ENCODE peak calls at places on chromosomes 16 and 17, in eight cellular contexts. B, X, Q, F, J, U, S and I are unnamed samples. For H3K9me3, the result is how much of the 10 kb centered on the place peaks cover.

GRCh38 chr16:87156195-87156594 is 161.0 kb downstream of the C16orf95 start:
- DNase-seq in B (no peak), X (no peak), Q (no peak), F (no peak), J (no peak), U (no peak), S (no peak), I (no peak)

GRCh38 chr16:49959552-49960277 is 65.3 kb upstream of the CNEP1R1 start:
- DNase-seq in B (no peak), X (no peak), Q (no peak), F (no peak), J (no peak), U (peak), S (no peak), I (peak)

GRCh38 chr16:67349172-67349571 is 22.6 kb downstream of the LRRC36 start:
- DNase-seq in B (no peak), X (no peak), Q (no peak), F (no peak), J (peak), U (no peak), S (no peak), I (peak)

GRCh38 chr17:80605326-80606066 is 60.9 kb downstream of the RPTOR start:
- DNase-seq in B (no peak), X (no peak), Q (no peak), F (no peak), J (no peak), U (no peak), S (no peak), I (peak)

GRCh38 chr17:80848449-80849102 is 143.1 kb upstream of the CHMP6 start:
- DNase-seq in B (no peak), X (peak), Q (no peak), F (no peak), J (no peak), U (no peak), S (no peak), I (no peak)

GRCh38 chr16:30651124-30652004 is 604 bp downstream of the PRR14 start:
- DNase-seq in B (peak), X (peak), Q (peak), F (peak), J (peak), U (peak), S (no peak), I (peak)

GRCh38 chr16:56807011-56807675 is 57.9 kb upstream of the SLC12A3 start:
- DNase-seq in B (no peak), X (no peak), Q (no peak), F (no peak), J (peak), U (no peak), S (peak), I (peak)

GRCh38 chr17:48577946-48578615 is at the start of gene HOXB4:
- DNase-seq in B (peak), X (peak), Q (peak), F (peak), J (peak), U (peak), S (no peak), I (no peak)

GRCh38 chr17:52938623-52939230 is 780.2 kb upstream of the CA10 start:
- DNase-seq in B (no peak), X (no peak), Q (no peak), F (no peak), J (no peak), U (no peak), S (no peak), I (no peak)

GRCh38 chr17:38601539-38602351 is 4.0 kb downstream of the SRCIN1 start:
- DNase-seq in B (no peak), X (no peak), Q (no peak), F (no peak), J (no peak), U (peak), S (no peak), I (no peak)

GRCh38 chr16:57007050-57007449 is 17.7 kb downstream of the NLRC5 start:
- DNase-seq in B (no peak), X (no peak), Q (no peak), F (no peak), J (no peak), U (no peak), S (no peak), I (no peak)

GRCh38 chr16:85620403-85620802 is 7.3 kb downstream of the GSE1 start:
- DNase-seq in B (peak), X (no peak), Q (no peak), F (no peak), J (no peak), U (no peak), S (no peak), I (no peak)

GRCh38 chr17:74541176-74542111 is 4.5 kb downstream of the CD300C start:
- DNase-seq in B (no peak), X (no peak), Q (no peak), F (no peak), J (no peak), U (no peak), S (no peak), I (no peak)

GRCh38 chr17:68740555-68741447 is 139.6 kb upstream of the FAM20A start:
- DNase-seq in B (no peak), X (no peak), Q (no peak), F (no peak), J (no peak), U (no peak), S (no peak), I (no peak)

GRCh38 chr17:32103476-32104113 is 38.7 kb upstream of the RHOT1 start:
- DNase-seq in B (peak), X (no peak), Q (no peak), F (no peak), J (no peak), U (no peak), S (no peak), I (no peak)

GRCh38 chr16:82633964-82634600 is 7.3 kb downstream of the CDH13 start:
- DNase-seq in B (no peak), X (no peak), Q (no peak), F (no peak), J (peak), U (no peak), S (no peak), I (peak)

GRCh38 chr17:81066072-81066471 is 31.1 kb downstream of the BAIAP2 start:
- DNase-seq in B (peak), X (no peak), Q (no peak), F (no peak), J (no peak), U (no peak), S (no peak), I (no peak)

GRCh38 chr16:13300066-13300465 is 398.7 kb downstream of the SHISA9 start:
- DNase-seq in B (no peak), X (no peak), Q (no peak), F (no peak), J (no peak), U (no peak), S (no peak), I (no peak)

GRCh38 chr16:15829460-15829859 is 27.4 kb downstream of the MYH11 start:
- DNase-seq in B (peak), X (peak), Q (no peak), F (peak), J (no peak), U (peak), S (peak), I (peak)

GRCh38 chr17:29733151-29733550 is 110.4 kb upstream of the CORO6 start:
- DNase-seq in B (no peak), X (no peak), Q (no peak), F (no peak), J (peak), U (no peak), S (no peak), I (peak)

GRCh38 chr17:16818340-16818739 is 128.3 kb downstream of the CCDC144A start:
- DNase-seq in B (no peak), X (no peak), Q (no peak), F (no peak), J (no peak), U (no peak), S (no peak), I (no peak)

GRCh38 chr17:67503184-67503583 is 126.1 kb downstream of the PITPNC1 start:
- DNase-seq in B (no peak), X (no peak), Q (no peak), F (no peak), J (no peak), U (no peak), S (no peak), I (no peak)

GRCh38 chr17:7684856-7685532 is 2.3 kb downstream of the TP53 start:
- DNase-seq in B (no peak), X (no peak), Q (no peak), F (no peak), J (no peak), U (no peak), S (no peak), I (no peak)

GRCh38 chr16:86718118-86718517 is 139.8 kb downstream of the FOXL1 start:
- DNase-seq in B (no peak), X (no peak), Q (no peak), F (no peak), J (no peak), U (no peak), S (no peak), I (no peak)

GRCh38 chr16:86093801-86094750 is 195.1 kb downstream of the IRF8 start:
- DNase-seq in B (no peak), X (no peak), Q (no peak), F (no peak), J (no peak), U (no peak), S (no peak), I (no peak)

GRCh38 chr16:85649411-85649977 is 36.4 kb downstream of the GSE1 start:
- DNase-seq in B (no peak), X (no peak), Q (no peak), F (no peak), J (no peak), U (no peak), S (no peak), I (no peak)

GRCh38 chr17:49967205-49967604 is 1.8 kb upstream of the DLX4 start:
- DNase-seq in B (no peak), X (no peak), Q (no peak), F (no peak), J (no peak), U (no peak), S (no peak), I (no peak)

GRCh38 chr17:49969134-49969759 is at the start of gene DLX4:
- DNase-seq in B (no peak), X (no peak), Q (no peak), F (no peak), J (no peak), U (no peak), S (no peak), I (peak)

GRCh38 chr17:49969794-49970389 is 902 bp downstream of the DLX4 start:
- DNase-seq in B (no peak), X (no peak), Q (no peak), F (no peak), J (no peak), U (no peak), S (no peak), I (no peak)

GRCh38 chr17:49967621-49968379 is 1.2 kb upstream of the DLX4 start:
- DNase-seq in B (no peak), X (no peak), Q (peak), F (no peak), J (no peak), U (no peak), S (no peak), I (no peak)

DNA sequence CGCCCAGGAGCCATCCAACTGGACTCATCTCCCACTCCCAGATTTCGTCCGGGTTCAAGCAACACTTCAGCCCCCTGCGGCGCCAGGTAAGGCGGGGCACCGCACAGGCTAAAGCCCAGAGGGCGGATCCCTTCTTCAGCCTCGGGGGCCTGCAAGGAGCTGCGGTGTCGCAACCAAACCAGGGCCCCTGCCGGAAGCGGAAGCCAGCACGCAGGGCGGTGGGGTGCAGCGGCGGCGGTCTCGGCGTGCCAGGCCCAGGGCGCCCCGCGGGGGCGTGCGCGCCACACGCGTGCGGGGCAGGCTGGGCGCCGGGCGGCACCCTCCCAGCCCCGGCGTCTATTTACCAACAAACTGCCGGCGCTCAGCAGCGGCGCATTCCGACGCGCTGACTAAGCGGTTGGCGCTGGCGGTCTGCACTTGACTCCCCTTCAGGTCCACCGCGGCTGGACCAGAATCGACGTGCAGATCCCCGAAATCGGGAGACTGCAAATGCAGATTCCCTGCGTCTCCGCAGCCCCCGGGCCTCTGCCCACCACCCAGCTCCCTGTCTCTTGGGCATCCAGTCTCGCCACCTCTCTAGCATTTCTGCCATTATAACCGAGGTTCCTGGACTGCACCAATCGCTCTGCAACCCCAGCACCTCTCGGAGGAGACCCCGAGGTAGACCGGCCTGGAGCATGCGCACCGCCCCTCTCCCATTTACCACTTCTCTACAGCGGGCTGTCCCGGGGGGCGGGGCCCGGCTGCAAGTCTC is 433 bp upstream of the DLX4 start:
- DNase-seq in B (peak), X (peak), Q (peak), F (peak), J (peak), U (peak), S (no peak), I (peak)
- H3K4me3 ChIP-seq in B (peak), X (peak), Q (peak), F (peak), J (peak), U (peak), S (peak), I (peak)

DNA sequence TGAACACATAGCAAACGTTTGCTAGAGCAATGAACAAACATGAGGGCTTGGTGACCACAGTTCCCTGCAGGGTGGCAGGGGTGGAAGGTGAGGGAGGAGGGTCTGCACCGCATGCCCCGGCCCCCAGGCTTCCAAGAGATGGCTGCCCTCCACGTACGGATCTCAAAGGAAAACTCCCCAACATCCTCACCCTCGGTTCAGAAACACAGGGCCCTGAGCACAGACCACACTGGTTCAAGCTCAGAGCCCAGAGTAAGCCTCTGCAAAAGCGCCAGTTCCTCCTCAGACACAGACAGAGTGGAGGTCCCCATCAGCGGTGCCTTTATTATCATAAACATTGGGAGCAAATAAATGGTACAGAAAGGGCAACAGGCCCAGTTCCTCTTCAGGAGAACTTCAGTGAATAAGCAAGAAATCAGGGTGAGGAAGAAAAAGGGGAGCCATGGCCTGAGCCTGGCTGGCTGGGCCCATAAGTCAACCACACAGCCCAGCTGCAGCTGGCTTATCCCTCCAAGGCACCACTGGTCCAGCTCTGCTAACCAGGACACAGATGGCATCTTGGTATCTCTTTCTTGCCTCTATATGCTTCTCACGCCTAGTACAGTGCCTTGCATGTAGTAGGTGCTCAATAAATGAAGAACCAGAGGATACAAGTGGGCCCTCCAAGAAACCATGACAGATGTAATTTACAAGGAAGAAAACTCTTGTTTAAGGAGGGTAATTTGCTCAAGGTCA is 11.0 kb downstream of the MPO start:
- DNase-seq in B (no peak), X (no peak), Q (no peak), F (no peak), J (no peak), U (no peak), S (no peak), I (no peak)
- H3K9me3 ChIP-seq in B (under half), X (under half), Q (under half), F (under half), J (under half), U (under half), S (under half), I (under half)

GRCh38 chr16:28623172-28623711 is 13.4 kb upstream of the SULT1A1 start:
- DNase-seq in B (peak), X (no peak), Q (peak), F (peak), J (no peak), U (no peak), S (no peak), I (no peak)
- H3K4me3 ChIP-seq in B (peak), X (peak), Q (peak), F (peak), J (no peak), U (no peak), S (peak), I (peak)

DNA sequence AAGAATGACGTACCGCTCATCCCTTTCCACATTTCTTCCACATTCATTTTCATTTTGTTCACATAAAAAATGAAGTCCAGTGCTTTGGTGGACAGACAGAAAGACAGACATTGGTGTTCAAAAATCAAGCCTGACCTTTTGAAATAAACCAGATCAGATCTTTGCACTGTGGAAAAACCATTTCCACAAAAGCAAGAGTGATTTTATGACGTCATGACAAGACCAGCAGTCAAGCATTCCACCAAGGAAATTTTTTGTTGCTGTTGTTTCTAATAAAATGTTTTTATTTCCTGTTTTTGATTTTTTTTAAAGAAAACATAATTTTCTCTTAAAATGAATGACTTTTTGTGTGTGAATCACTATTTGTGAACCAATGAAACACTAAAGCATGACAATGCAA is 350.0 kb downstream of the KCNJ2 start:
- DNase-seq in B (no peak), X (no peak), Q (no peak), F (no peak), J (no peak), U (no peak), S (no peak), I (no peak)
- H3K9me3 ChIP-seq in B (under half), X (under half), Q (under half), F (under half), J (under half), U (under half), S (under half), I (under half)

GRCh38 chr17:26774291-26775218 is 519.4 kb upstream of the WSB1 start:
- DNase-seq in B (no peak), X (no peak), Q (peak), F (no peak), J (no peak), U (no peak), S (no peak), I (no peak)
- H3K4me3 ChIP-seq in B (no peak), X (no peak), Q (no peak), F (no peak), J (no peak), U (no peak), S (no peak), I (no peak)

GRCh38 chr16:35188288-35189155 is 1729.1 kb downstream of the TP53TG3F start:
- DNase-seq in B (no peak), X (no peak), Q (peak), F (no peak), J (no peak), U (no peak), S (no peak), I (no peak)
- H3K9me3 ChIP-seq in B (half or more), X (under half), Q (under half), F (under half), J (under half), U (under half), S (half or more), I (under half)

DNA sequence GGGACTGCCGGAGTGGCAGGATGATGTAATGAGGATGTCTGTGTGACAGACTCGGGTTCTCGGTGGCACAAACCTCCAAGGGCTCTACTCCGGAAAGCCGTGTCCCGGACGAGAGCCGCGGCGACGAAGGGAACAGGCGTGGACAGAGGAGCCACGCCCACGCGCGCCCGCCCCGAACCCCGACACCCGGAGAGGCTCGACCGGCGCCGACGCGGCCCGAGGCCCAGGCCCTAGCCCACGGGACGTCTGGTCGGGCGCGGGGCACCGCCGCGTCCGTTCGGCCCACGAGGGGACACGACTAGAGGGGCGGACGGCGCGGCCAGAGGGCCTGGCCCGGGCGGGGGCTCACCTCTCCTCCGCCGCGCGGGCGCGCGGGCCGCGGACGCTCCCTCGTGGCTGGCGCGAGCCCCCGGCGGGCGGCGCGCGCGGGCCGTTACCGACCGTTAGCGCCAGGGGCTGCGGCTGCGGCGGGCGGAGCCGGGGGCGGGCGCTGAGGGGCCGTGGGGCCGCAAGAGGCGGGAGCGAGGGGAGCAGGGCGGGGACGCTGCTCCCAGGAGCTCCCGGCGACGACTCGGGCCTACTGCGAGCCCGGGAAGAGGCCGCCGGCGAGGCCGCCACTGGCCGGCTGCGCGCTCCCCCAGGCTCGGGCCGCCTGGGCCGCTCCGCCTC is 2.1 kb upstream of the IRX5 start:
- DNase-seq in B (peak), X (peak), Q (peak), F (peak), J (peak), U (no peak), S (no peak), I (peak)
- H3K4me3 ChIP-seq in B (peak), X (peak), Q (peak), F (peak), J (peak), U (peak), S (peak), I (peak)

DNA sequence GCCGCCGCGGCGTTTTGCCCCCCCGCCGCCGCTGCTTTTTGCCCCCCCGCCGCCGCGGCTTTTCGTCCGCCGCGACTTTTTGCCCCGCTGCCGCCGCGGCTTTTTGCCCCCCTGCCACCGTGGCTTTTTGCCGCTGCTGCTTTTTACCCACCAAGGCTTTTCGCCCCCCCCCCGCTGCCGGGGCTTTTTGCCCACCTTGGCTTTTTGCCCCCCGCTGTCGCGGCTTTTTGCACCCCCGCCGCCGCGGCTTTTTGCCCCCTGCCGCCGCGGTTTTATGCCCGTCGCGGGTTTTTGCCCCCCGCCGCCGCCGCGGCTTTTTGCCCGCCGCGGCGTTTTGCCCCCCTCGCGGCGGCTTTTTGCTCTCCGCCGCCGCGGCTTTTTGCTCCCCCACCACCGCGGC is 1343.0 kb downstream of the TP53TG3F start:
- DNase-seq in B (no peak), X (no peak), Q (peak), F (no peak), J (no peak), U (no peak), S (no peak), I (no peak)
- H3K9me3 ChIP-seq in B (under half), X (under half), Q (under half), F (under half), J (under half), U (under half), S (under half), I (under half)